ENCODE peak calls at places on chromosome 11, in ten cellular contexts. One of them, this sample, is unnamed. For H3K36me3 and H3K4me1, the result is how much of the 10 kb centered on the place peaks cover.

GRCh38 chr11:97557399-97557798 is 1167.6 kb downstream of the JRKL start:
- DNase-seq in stomach: no peak
- DNase-seq in heart right ventricle: no peak
- DNase-seq in cardiac muscle cell: peak
- DNase-seq in left lung: no peak
- DNase-seq in mucosa of descending colon: no peak
- DNase-seq in sigmoid colon: no peak
- DNase-seq in iPS DF 6.9: no peak
- DNase-seq in GM23248: no peak
- DNase-seq in tibial artery: no peak
- DNase-seq in this sample: no peak

GRCh38 chr11:2881076-2881973 is 4.2 kb downstream of the CDKN1C start:
- DNase-seq in stomach: no peak
- DNase-seq in heart right ventricle: no peak
- DNase-seq in cardiac muscle cell: no peak
- DNase-seq in left lung: no peak
- DNase-seq in mucosa of descending colon: no peak
- DNase-seq in sigmoid colon: no peak
- DNase-seq in iPS DF 6.9: no peak
- DNase-seq in GM23248: no peak
- DNase-seq in tibial artery: no peak
- DNase-seq in this sample: no peak

GRCh38 chr11:7077101-7077500 is 11.7 kb upstream of the RBMXL2 start:
- DNase-seq in stomach: no peak
- DNase-seq in heart right ventricle: no peak
- DNase-seq in cardiac muscle cell: no peak
- DNase-seq in left lung: no peak
- DNase-seq in mucosa of descending colon: peak
- DNase-seq in sigmoid colon: no peak
- DNase-seq in iPS DF 6.9: no peak
- DNase-seq in GM23248: peak
- DNase-seq in tibial artery: no peak
- DNase-seq in this sample: no peak

GRCh38 chr11:94545641-94546470 is 2.1 kb downstream of the FUT4 start:
- DNase-seq in stomach: no peak
- DNase-seq in heart right ventricle: no peak
- DNase-seq in cardiac muscle cell: no peak
- DNase-seq in left lung: no peak
- DNase-seq in mucosa of descending colon: no peak
- DNase-seq in sigmoid colon: no peak
- DNase-seq in iPS DF 6.9: no peak
- DNase-seq in GM23248: peak
- DNase-seq in tibial artery: no peak
- DNase-seq in this sample: peak

GRCh38 chr11:80487952-80488351 is 1047.1 kb upstream of the TENM4 start:
- DNase-seq in stomach: no peak
- DNase-seq in heart right ventricle: no peak
- DNase-seq in cardiac muscle cell: no peak
- DNase-seq in left lung: no peak
- DNase-seq in mucosa of descending colon: no peak
- DNase-seq in sigmoid colon: no peak
- DNase-seq in iPS DF 6.9: no peak
- DNase-seq in GM23248: no peak
- DNase-seq in tibial artery: no peak
- DNase-seq in this sample: no peak

GRCh38 chr11:6611092-6612007 is 666 bp downstream of the TAF10 start:
- DNase-seq in stomach: no peak
- DNase-seq in heart right ventricle: peak
- DNase-seq in cardiac muscle cell: peak
- DNase-seq in left lung: peak
- DNase-seq in mucosa of descending colon: peak
- DNase-seq in sigmoid colon: peak
- DNase-seq in iPS DF 6.9: no peak
- DNase-seq in GM23248: peak
- DNase-seq in tibial artery: peak
- DNase-seq in this sample: peak

GRCh38 chr11:1762537-1763302 is 1.0 kb downstream of the CTSD start:
- DNase-seq in stomach: peak
- DNase-seq in heart right ventricle: no peak
- DNase-seq in cardiac muscle cell: peak
- DNase-seq in left lung: peak
- DNase-seq in mucosa of descending colon: peak
- DNase-seq in sigmoid colon: no peak
- DNase-seq in iPS DF 6.9: no peak
- DNase-seq in GM23248: no peak
- DNase-seq in tibial artery: peak
- DNase-seq in this sample: peak

GRCh38 chr11:133082851-133083488 is 449.3 kb downstream of the OPCML start:
- DNase-seq in stomach: peak
- DNase-seq in heart right ventricle: peak
- DNase-seq in cardiac muscle cell: peak
- DNase-seq in left lung: peak
- DNase-seq in mucosa of descending colon: peak
- DNase-seq in sigmoid colon: no peak
- DNase-seq in iPS DF 6.9: peak
- DNase-seq in GM23248: peak
- DNase-seq in tibial artery: no peak
- DNase-seq in this sample: peak

GRCh38 chr11:133403900-133404299 is 128.4 kb downstream of the OPCML start:
- DNase-seq in stomach: no peak
- DNase-seq in heart right ventricle: no peak
- DNase-seq in cardiac muscle cell: no peak
- DNase-seq in left lung: no peak
- DNase-seq in mucosa of descending colon: no peak
- DNase-seq in sigmoid colon: no peak
- DNase-seq in iPS DF 6.9: peak
- DNase-seq in GM23248: no peak
- DNase-seq in tibial artery: no peak
- DNase-seq in this sample: peak

GRCh38 chr11:124481365-124482323 is 36.1 kb upstream of the OR8B8 start:
- DNase-seq in stomach: no peak
- DNase-seq in heart right ventricle: no peak
- DNase-seq in cardiac muscle cell: peak
- DNase-seq in left lung: no peak
- DNase-seq in mucosa of descending colon: no peak
- DNase-seq in sigmoid colon: no peak
- DNase-seq in iPS DF 6.9: peak
- DNase-seq in GM23248: peak
- DNase-seq in tibial artery: peak
- DNase-seq in this sample: peak

GRCh38 chr11:73145986-73146575 is 4.0 kb upstream of the FCHSD2 start:
- DNase-seq in stomach: peak
- DNase-seq in heart right ventricle: no peak
- DNase-seq in cardiac muscle cell: no peak
- DNase-seq in left lung: no peak
- DNase-seq in mucosa of descending colon: no peak
- DNase-seq in sigmoid colon: peak
- DNase-seq in iPS DF 6.9: no peak
- DNase-seq in GM23248: no peak
- DNase-seq in tibial artery: no peak
- DNase-seq in this sample: no peak

GRCh38 chr11:26229270-26229669 is 102.7 kb upstream of the ANO3 start:
- DNase-seq in stomach: no peak
- DNase-seq in heart right ventricle: no peak
- DNase-seq in cardiac muscle cell: peak
- DNase-seq in left lung: no peak
- DNase-seq in mucosa of descending colon: no peak
- DNase-seq in sigmoid colon: no peak
- DNase-seq in iPS DF 6.9: no peak
- DNase-seq in GM23248: peak
- DNase-seq in tibial artery: no peak
- DNase-seq in this sample: no peak

GRCh38 chr11:66557733-66558326 is 10.6 kb downstream of the CTSF start:
- DNase-seq in stomach: no peak
- DNase-seq in heart right ventricle: no peak
- DNase-seq in cardiac muscle cell: no peak
- DNase-seq in left lung: peak
- DNase-seq in mucosa of descending colon: no peak
- DNase-seq in sigmoid colon: no peak
- DNase-seq in iPS DF 6.9: no peak
- DNase-seq in GM23248: no peak
- DNase-seq in tibial artery: no peak
- DNase-seq in this sample: no peak

DNA sequence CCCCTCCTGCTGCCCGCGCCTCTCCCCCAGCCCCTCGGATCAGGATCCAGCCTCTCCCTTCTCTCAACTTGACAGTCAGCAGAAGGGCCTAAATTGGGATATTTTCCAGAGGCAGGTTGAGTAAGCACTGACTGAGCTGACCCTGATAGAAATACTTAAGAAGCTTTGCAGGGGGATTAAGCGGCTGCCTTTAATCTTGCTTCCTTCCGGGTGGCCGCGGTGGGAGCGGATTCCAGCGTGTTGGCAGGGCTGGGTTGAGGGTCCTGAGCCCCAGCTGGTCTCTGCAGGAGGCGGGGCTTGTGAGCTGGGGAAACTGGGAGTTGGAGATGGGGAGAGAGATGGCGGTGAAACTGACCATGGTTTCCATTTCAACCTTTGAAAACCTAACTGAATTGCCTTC is 445.2 kb downstream of the NTM start:
- DNase-seq in stomach: no peak
- DNase-seq in heart right ventricle: no peak
- DNase-seq in cardiac muscle cell: peak
- DNase-seq in left lung: no peak
- DNase-seq in mucosa of descending colon: no peak
- DNase-seq in sigmoid colon: no peak
- DNase-seq in iPS DF 6.9: no peak
- DNase-seq in GM23248: no peak
- DNase-seq in tibial artery: no peak
- DNase-seq in this sample: no peak
- H3K4me3 ChIP-seq in stomach: no peak
- H3K4me3 ChIP-seq in heart right ventricle: no peak
- H3K4me3 ChIP-seq in cardiac muscle cell: no peak
- H3K4me3 ChIP-seq in left lung: no peak
- H3K4me3 ChIP-seq in mucosa of descending colon: no peak
- H3K4me3 ChIP-seq in sigmoid colon: no peak
- H3K4me3 ChIP-seq in iPS DF 6.9: no peak
- H3K4me3 ChIP-seq in GM23248: no peak
- H3K4me3 ChIP-seq in tibial artery: no peak
- H3K4me3 ChIP-seq in this sample: no peak

DNA sequence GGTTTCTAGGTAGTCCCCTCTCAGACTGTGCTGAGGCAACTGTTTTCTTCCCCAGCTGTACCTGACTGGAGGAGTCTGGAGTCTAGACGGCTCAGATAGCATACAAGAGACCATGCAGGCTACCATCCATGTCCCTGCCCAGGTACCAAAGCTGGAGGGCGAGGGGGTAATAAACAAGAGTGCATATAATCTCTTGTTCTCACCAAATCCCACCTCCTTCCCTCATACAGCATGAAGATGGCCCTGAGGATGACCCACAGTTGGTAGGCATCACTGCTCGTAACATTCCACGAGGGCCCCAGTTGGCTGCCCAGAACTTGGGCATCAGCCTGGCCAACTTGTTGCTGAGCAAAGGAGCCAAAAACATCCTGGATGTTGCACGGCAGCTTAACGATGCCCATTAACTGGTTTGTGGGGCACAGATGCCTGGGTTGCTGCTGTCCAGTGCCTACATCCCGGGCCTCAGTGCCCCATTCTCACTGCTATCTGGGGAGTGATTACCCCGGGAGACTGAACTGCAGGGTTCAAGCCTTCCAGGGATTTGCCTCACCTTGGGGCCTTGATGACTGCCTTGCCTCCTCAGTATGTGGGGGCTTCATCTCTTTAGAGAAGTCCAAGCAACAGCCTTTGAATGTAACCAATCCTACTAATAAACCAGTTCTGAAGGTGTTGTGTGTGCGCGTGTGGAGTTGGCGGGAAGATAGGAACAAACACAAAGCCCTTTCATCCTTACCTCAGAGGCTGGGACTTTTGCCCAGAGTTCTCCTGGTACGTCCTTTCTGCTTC is 8.4 kb downstream of the HMBS start:
- DNase-seq in stomach: peak
- DNase-seq in heart right ventricle: no peak
- DNase-seq in cardiac muscle cell: peak
- DNase-seq in left lung: no peak
- DNase-seq in mucosa of descending colon: no peak
- DNase-seq in sigmoid colon: peak
- DNase-seq in iPS DF 6.9: no peak
- DNase-seq in GM23248: peak
- DNase-seq in tibial artery: no peak
- DNase-seq in this sample: no peak
- H3K36me3 ChIP-seq in stomach: under half
- H3K36me3 ChIP-seq in heart right ventricle: under half
- H3K36me3 ChIP-seq in cardiac muscle cell: under half
- H3K36me3 ChIP-seq in left lung: under half
- H3K36me3 ChIP-seq in mucosa of descending colon: under half
- H3K36me3 ChIP-seq in sigmoid colon: under half
- H3K36me3 ChIP-seq in iPS DF 6.9: under half
- H3K36me3 ChIP-seq in GM23248: under half
- H3K36me3 ChIP-seq in tibial artery: under half
- H3K36me3 ChIP-seq in this sample: under half

DNA sequence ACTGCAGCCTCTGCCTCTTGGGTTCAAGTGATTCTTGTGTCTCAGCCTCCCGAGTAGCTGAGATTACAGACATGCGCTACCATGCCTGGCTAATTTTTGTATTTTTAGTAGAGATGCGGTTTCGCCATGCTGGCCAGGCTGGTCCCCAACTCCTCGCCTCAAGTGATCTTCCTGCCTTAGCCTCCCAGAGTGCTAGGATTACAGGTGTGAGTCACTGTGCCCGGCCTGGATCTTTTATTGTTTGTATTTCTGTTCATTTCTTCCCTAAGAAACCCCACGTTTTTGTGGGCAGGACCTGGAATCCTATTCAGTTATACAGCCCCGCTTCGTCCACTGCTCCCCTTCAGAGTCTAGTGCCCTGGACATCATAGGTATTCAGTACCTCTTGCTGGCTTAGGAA is 28.7 kb downstream of the ZBTB16 start:
- DNase-seq in stomach: no peak
- DNase-seq in heart right ventricle: no peak
- DNase-seq in cardiac muscle cell: no peak
- DNase-seq in left lung: no peak
- DNase-seq in mucosa of descending colon: no peak
- DNase-seq in sigmoid colon: peak
- DNase-seq in iPS DF 6.9: no peak
- DNase-seq in GM23248: no peak
- DNase-seq in tibial artery: no peak
- DNase-seq in this sample: no peak
- H3K4me1 ChIP-seq in stomach: half or more
- H3K4me1 ChIP-seq in heart right ventricle: half or more
- H3K4me1 ChIP-seq in cardiac muscle cell: under half
- H3K4me1 ChIP-seq in left lung: under half
- H3K4me1 ChIP-seq in mucosa of descending colon: under half
- H3K4me1 ChIP-seq in sigmoid colon: half or more
- H3K4me1 ChIP-seq in iPS DF 6.9: under half
- H3K4me1 ChIP-seq in GM23248: under half
- H3K4me1 ChIP-seq in tibial artery: half or more
- H3K4me1 ChIP-seq in this sample: under half

DNA sequence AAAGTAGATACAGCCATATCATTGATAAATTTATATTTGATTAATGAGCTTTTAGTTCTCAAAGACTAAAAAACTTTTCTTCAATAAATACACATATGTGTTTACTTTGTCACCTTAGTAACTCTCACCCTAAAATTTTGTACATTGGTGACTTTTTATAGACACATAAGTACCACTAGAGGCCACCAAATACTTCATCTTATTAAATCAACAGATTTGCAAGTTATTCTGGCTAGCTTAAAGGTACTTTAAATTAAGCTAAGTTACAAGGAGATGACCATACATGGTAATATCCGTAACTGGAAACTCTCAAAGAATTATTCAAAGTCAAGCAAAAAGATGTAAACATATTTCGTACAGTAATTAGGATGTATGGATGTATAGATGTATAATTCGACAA is 112.2 kb downstream of the SBF2 start:
- DNase-seq in stomach: no peak
- DNase-seq in heart right ventricle: no peak
- DNase-seq in cardiac muscle cell: peak
- DNase-seq in left lung: no peak
- DNase-seq in mucosa of descending colon: no peak
- DNase-seq in sigmoid colon: no peak
- DNase-seq in iPS DF 6.9: no peak
- DNase-seq in GM23248: peak
- DNase-seq in tibial artery: no peak
- DNase-seq in this sample: no peak
- H3K4me3 ChIP-seq in stomach: no peak
- H3K4me3 ChIP-seq in heart right ventricle: no peak
- H3K4me3 ChIP-seq in cardiac muscle cell: no peak
- H3K4me3 ChIP-seq in left lung: no peak
- H3K4me3 ChIP-seq in mucosa of descending colon: no peak
- H3K4me3 ChIP-seq in sigmoid colon: no peak
- H3K4me3 ChIP-seq in iPS DF 6.9: no peak
- H3K4me3 ChIP-seq in GM23248: no peak
- H3K4me3 ChIP-seq in tibial artery: no peak
- H3K4me3 ChIP-seq in this sample: no peak